ENCODE peak calls at places on chromosomes 3 and 15, in ten cellular contexts. One of them, this sample, is unnamed.

GRCh38 chr3:188220097-188220788 is 66.3 kb downstream of the LPP start:
- DNase-seq in GM23338: no peak
- DNase-seq in left ventricle myocardium inferior: no peak
- DNase-seq in MCF 10A: no peak
- DNase-seq in SK-N-SH: no peak
- DNase-seq in lower leg skin: no peak
- DNase-seq in sigmoid colon: peak
- DNase-seq in GM12865: no peak
- DNase-seq in kidney epithelial cell: no peak
- DNase-seq in fibroblast of mammary gland: peak
- DNase-seq in this sample: no peak

GRCh38 chr3:46489875-46490274 is 7.9 kb upstream of the RTP3 start:
- DNase-seq in SK-N-SH: no peak
- DNase-seq in fibroblast of mammary gland: peak
- DNase-seq in MCF 10A: peak
- DNase-seq in sigmoid colon: no peak
- DNase-seq in GM12865: no peak
- DNase-seq in lower leg skin: no peak
- DNase-seq in kidney epithelial cell: no peak
- DNase-seq in left ventricle myocardium inferior: no peak
- DNase-seq in GM23338: no peak
- DNase-seq in this sample: no peak

GRCh38 chr3:184659797-184660301 is 52.0 kb downstream of the MAGEF1 start:
- DNase-seq in lower leg skin: no peak
- DNase-seq in MCF 10A: peak
- DNase-seq in kidney epithelial cell: no peak
- DNase-seq in SK-N-SH: peak
- DNase-seq in fibroblast of mammary gland: no peak
- DNase-seq in left ventricle myocardium inferior: no peak
- DNase-seq in sigmoid colon: no peak
- DNase-seq in GM12865: no peak
- DNase-seq in GM23338: peak
- DNase-seq in this sample: no peak

GRCh38 chr3:148466143-148466542 is 231.6 kb upstream of the AGTR1 start:
- DNase-seq in left ventricle myocardium inferior: no peak
- DNase-seq in SK-N-SH: no peak
- DNase-seq in lower leg skin: no peak
- DNase-seq in MCF 10A: no peak
- DNase-seq in sigmoid colon: no peak
- DNase-seq in GM12865: no peak
- DNase-seq in kidney epithelial cell: peak
- DNase-seq in fibroblast of mammary gland: peak
- DNase-seq in GM23338: peak
- DNase-seq in this sample: no peak

GRCh38 chr3:108175352-108175751 is 46.9 kb downstream of the IFT57 start:
- DNase-seq in SK-N-SH: no peak
- DNase-seq in kidney epithelial cell: peak
- DNase-seq in lower leg skin: no peak
- DNase-seq in sigmoid colon: no peak
- DNase-seq in fibroblast of mammary gland: peak
- DNase-seq in GM12865: no peak
- DNase-seq in MCF 10A: no peak
- DNase-seq in left ventricle myocardium inferior: no peak
- DNase-seq in GM23338: peak
- DNase-seq in this sample: no peak

GRCh38 chr3:50173685-50174516 is 17.5 kb upstream of the GNAT1 start:
- DNase-seq in sigmoid colon: no peak
- DNase-seq in SK-N-SH: no peak
- DNase-seq in MCF 10A: no peak
- DNase-seq in fibroblast of mammary gland: no peak
- DNase-seq in kidney epithelial cell: no peak
- DNase-seq in GM12865: no peak
- DNase-seq in GM23338: peak
- DNase-seq in lower leg skin: no peak
- DNase-seq in left ventricle myocardium inferior: no peak
- DNase-seq in this sample: no peak

GRCh38 chr3:177337548-177338331 is 140.5 kb upstream of the TBL1XR1 start:
- DNase-seq in kidney epithelial cell: no peak
- DNase-seq in GM12865: peak
- DNase-seq in MCF 10A: peak
- DNase-seq in SK-N-SH: no peak
- DNase-seq in left ventricle myocardium inferior: no peak
- DNase-seq in lower leg skin: no peak
- DNase-seq in fibroblast of mammary gland: peak
- DNase-seq in GM23338: no peak
- DNase-seq in sigmoid colon: no peak
- DNase-seq in this sample: no peak

GRCh38 chr3:33941804-33942203 is 143.4 kb downstream of the PDCD6IP start:
- DNase-seq in MCF 10A: no peak
- DNase-seq in SK-N-SH: no peak
- DNase-seq in lower leg skin: no peak
- DNase-seq in fibroblast of mammary gland: no peak
- DNase-seq in GM23338: no peak
- DNase-seq in left ventricle myocardium inferior: no peak
- DNase-seq in GM12865: peak
- DNase-seq in sigmoid colon: no peak
- DNase-seq in kidney epithelial cell: no peak
- DNase-seq in this sample: no peak

GRCh38 chr3:134998158-134998557 is 203.1 kb downstream of the EPHB1 start:
- DNase-seq in left ventricle myocardium inferior: no peak
- DNase-seq in SK-N-SH: no peak
- DNase-seq in sigmoid colon: no peak
- DNase-seq in MCF 10A: no peak
- DNase-seq in GM23338: no peak
- DNase-seq in lower leg skin: no peak
- DNase-seq in GM12865: no peak
- DNase-seq in kidney epithelial cell: no peak
- DNase-seq in fibroblast of mammary gland: peak
- DNase-seq in this sample: no peak

GRCh38 chr3:105806361-105806760 is 62.5 kb downstream of the CBLB start:
- DNase-seq in MCF 10A: peak
- DNase-seq in GM12865: peak
- DNase-seq in left ventricle myocardium inferior: no peak
- DNase-seq in GM23338: no peak
- DNase-seq in sigmoid colon: no peak
- DNase-seq in lower leg skin: no peak
- DNase-seq in kidney epithelial cell: no peak
- DNase-seq in SK-N-SH: no peak
- DNase-seq in fibroblast of mammary gland: peak
- DNase-seq in this sample: no peak

GRCh38 chr3:38102073-38102844 is 34.7 kb downstream of the ACAA1 start:
- DNase-seq in GM23338: no peak
- DNase-seq in sigmoid colon: no peak
- DNase-seq in kidney epithelial cell: no peak
- DNase-seq in left ventricle myocardium inferior: no peak
- DNase-seq in lower leg skin: no peak
- DNase-seq in GM12865: no peak
- DNase-seq in fibroblast of mammary gland: no peak
- DNase-seq in MCF 10A: no peak
- DNase-seq in SK-N-SH: no peak
- DNase-seq in this sample: peak

GRCh38 chr3:157406376-157406775 is 30.3 kb upstream of the PTX3 start:
- DNase-seq in lower leg skin: no peak
- DNase-seq in SK-N-SH: no peak
- DNase-seq in MCF 10A: no peak
- DNase-seq in fibroblast of mammary gland: no peak
- DNase-seq in kidney epithelial cell: no peak
- DNase-seq in sigmoid colon: no peak
- DNase-seq in left ventricle myocardium inferior: no peak
- DNase-seq in GM12865: no peak
- DNase-seq in GM23338: no peak
- DNase-seq in this sample: no peak

GRCh38 chr3:48561045-48561736 is 2.4 kb downstream of the UCN2 start:
- DNase-seq in GM12865: no peak
- DNase-seq in fibroblast of mammary gland: peak
- DNase-seq in kidney epithelial cell: no peak
- DNase-seq in lower leg skin: no peak
- DNase-seq in GM23338: peak
- DNase-seq in left ventricle myocardium inferior: peak
- DNase-seq in MCF 10A: peak
- DNase-seq in SK-N-SH: peak
- DNase-seq in sigmoid colon: peak
- DNase-seq in this sample: no peak

GRCh38 chr3:124701687-124702086 is 28.6 kb upstream of the UMPS start:
- DNase-seq in fibroblast of mammary gland: peak
- DNase-seq in sigmoid colon: no peak
- DNase-seq in kidney epithelial cell: peak
- DNase-seq in GM23338: no peak
- DNase-seq in GM12865: no peak
- DNase-seq in left ventricle myocardium inferior: no peak
- DNase-seq in lower leg skin: no peak
- DNase-seq in MCF 10A: peak
- DNase-seq in SK-N-SH: no peak
- DNase-seq in this sample: no peak

GRCh38 chr3:79517766-79518413 is 249.9 kb downstream of the ROBO1 start:
- DNase-seq in kidney epithelial cell: no peak
- DNase-seq in lower leg skin: no peak
- DNase-seq in GM23338: peak
- DNase-seq in fibroblast of mammary gland: peak
- DNase-seq in left ventricle myocardium inferior: no peak
- DNase-seq in SK-N-SH: peak
- DNase-seq in GM12865: no peak
- DNase-seq in MCF 10A: peak
- DNase-seq in sigmoid colon: no peak
- DNase-seq in this sample: no peak

GRCh38 chr15:58423205-58423604 is 8.6 kb upstream of the LIPC start:
- DNase-seq in fibroblast of mammary gland: no peak
- DNase-seq in GM12865: no peak
- DNase-seq in lower leg skin: no peak
- DNase-seq in kidney epithelial cell: no peak
- DNase-seq in SK-N-SH: no peak
- DNase-seq in sigmoid colon: no peak
- DNase-seq in MCF 10A: no peak
- DNase-seq in GM23338: no peak
- DNase-seq in left ventricle myocardium inferior: no peak
- DNase-seq in this sample: no peak

GRCh38 chr15:58425185-58425584 is 6.6 kb upstream of the LIPC start:
- DNase-seq in sigmoid colon: no peak
- DNase-seq in lower leg skin: no peak
- DNase-seq in GM23338: no peak
- DNase-seq in left ventricle myocardium inferior: no peak
- DNase-seq in SK-N-SH: no peak
- DNase-seq in GM12865: no peak
- DNase-seq in MCF 10A: no peak
- DNase-seq in kidney epithelial cell: no peak
- DNase-seq in fibroblast of mammary gland: no peak
- DNase-seq in this sample: no peak

GRCh38 chr15:58425834-58426233 is 6.0 kb upstream of the LIPC start:
- DNase-seq in GM23338: no peak
- DNase-seq in sigmoid colon: no peak
- DNase-seq in fibroblast of mammary gland: no peak
- DNase-seq in GM12865: no peak
- DNase-seq in lower leg skin: no peak
- DNase-seq in left ventricle myocardium inferior: no peak
- DNase-seq in MCF 10A: no peak
- DNase-seq in SK-N-SH: no peak
- DNase-seq in kidney epithelial cell: no peak
- DNase-seq in this sample: no peak

GRCh38 chr15:58423858-58424608 is 7.8 kb upstream of the LIPC start:
- DNase-seq in lower leg skin: no peak
- DNase-seq in GM12865: peak
- DNase-seq in fibroblast of mammary gland: peak
- DNase-seq in kidney epithelial cell: no peak
- DNase-seq in GM23338: no peak
- DNase-seq in left ventricle myocardium inferior: no peak
- DNase-seq in SK-N-SH: no peak
- DNase-seq in sigmoid colon: no peak
- DNase-seq in MCF 10A: no peak
- DNase-seq in this sample: no peak

GRCh38 chr15:58424722-58425121 is 7.1 kb upstream of the LIPC start:
- DNase-seq in left ventricle myocardium inferior: no peak
- DNase-seq in sigmoid colon: no peak
- DNase-seq in lower leg skin: no peak
- DNase-seq in fibroblast of mammary gland: no peak
- DNase-seq in kidney epithelial cell: no peak
- DNase-seq in SK-N-SH: no peak
- DNase-seq in GM23338: no peak
- DNase-seq in GM12865: no peak
- DNase-seq in MCF 10A: no peak
- DNase-seq in this sample: no peak
- TF ChIP-seq CTCF in left ventricle myocardium inferior: no peak
- TF ChIP-seq CTCF in sigmoid colon: no peak
- TF ChIP-seq CTCF in lower leg skin: no peak
- TF ChIP-seq CTCF in fibroblast of mammary gland: no peak
- TF ChIP-seq CTCF in kidney epithelial cell: no peak
- TF ChIP-seq CTCF in SK-N-SH: no peak
- TF ChIP-seq CTCF in GM23338: no peak
- TF ChIP-seq CTCF in GM12865: no peak
- TF ChIP-seq CTCF in MCF 10A: no peak
- TF ChIP-seq CTCF in this sample: no peak

GRCh38 chr3:56048333-56048732 is 419.9 kb downstream of the ERC2 start:
- DNase-seq in sigmoid colon: no peak
- DNase-seq in fibroblast of mammary gland: no peak
- DNase-seq in GM12865: no peak
- DNase-seq in MCF 10A: no peak
- DNase-seq in GM23338: no peak
- DNase-seq in left ventricle myocardium inferior: no peak
- DNase-seq in kidney epithelial cell: no peak
- DNase-seq in SK-N-SH: no peak
- DNase-seq in lower leg skin: no peak
- DNase-seq in this sample: no peak

GRCh38 chr3:56042326-56042951 is 425.8 kb downstream of the ERC2 start:
- DNase-seq in MCF 10A: peak
- DNase-seq in sigmoid colon: no peak
- DNase-seq in lower leg skin: no peak
- DNase-seq in left ventricle myocardium inferior: no peak
- DNase-seq in GM12865: peak
- DNase-seq in kidney epithelial cell: no peak
- DNase-seq in fibroblast of mammary gland: peak
- DNase-seq in GM23338: peak
- DNase-seq in SK-N-SH: peak
- DNase-seq in this sample: no peak
- TF ChIP-seq CTCF in MCF 10A: peak
- TF ChIP-seq CTCF in sigmoid colon: peak
- TF ChIP-seq CTCF in lower leg skin: no peak
- TF ChIP-seq CTCF in left ventricle myocardium inferior: peak
- TF ChIP-seq CTCF in GM12865: peak
- TF ChIP-seq CTCF in kidney epithelial cell: peak
- TF ChIP-seq CTCF in fibroblast of mammary gland: peak
- TF ChIP-seq CTCF in GM23338: peak
- TF ChIP-seq CTCF in SK-N-SH: peak
- TF ChIP-seq CTCF in this sample: no peak

GRCh38 chr3:72265250-72265649 is 480.3 kb upstream of the PROK2 start:
- DNase-seq in sigmoid colon: no peak
- DNase-seq in left ventricle myocardium inferior: no peak
- DNase-seq in MCF 10A: peak
- DNase-seq in lower leg skin: no peak
- DNase-seq in kidney epithelial cell: no peak
- DNase-seq in GM23338: peak
- DNase-seq in SK-N-SH: no peak
- DNase-seq in GM12865: no peak
- DNase-seq in fibroblast of mammary gland: peak
- DNase-seq in this sample: no peak
- TF ChIP-seq CTCF in sigmoid colon: peak
- TF ChIP-seq CTCF in left ventricle myocardium inferior: peak
- TF ChIP-seq CTCF in MCF 10A: peak
- TF ChIP-seq CTCF in lower leg skin: no peak
- TF ChIP-seq CTCF in kidney epithelial cell: peak
- TF ChIP-seq CTCF in GM23338: peak
- TF ChIP-seq CTCF in SK-N-SH: peak
- TF ChIP-seq CTCF in GM12865: no peak
- TF ChIP-seq CTCF in fibroblast of mammary gland: peak
- TF ChIP-seq CTCF in this sample: no peak

GRCh38 chr15:85723960-85724945 is 70.5 kb downstream of the KLHL25 start:
- DNase-seq in sigmoid colon: no peak
- DNase-seq in kidney epithelial cell: no peak
- DNase-seq in lower leg skin: no peak
- DNase-seq in GM12865: no peak
- DNase-seq in MCF 10A: peak
- DNase-seq in left ventricle myocardium inferior: no peak
- DNase-seq in SK-N-SH: no peak
- DNase-seq in fibroblast of mammary gland: no peak
- DNase-seq in GM23338: no peak
- DNase-seq in this sample: no peak
- TF ChIP-seq CTCF in sigmoid colon: no peak
- TF ChIP-seq CTCF in kidney epithelial cell: no peak
- TF ChIP-seq CTCF in lower leg skin: no peak
- TF ChIP-seq CTCF in GM12865: no peak
- TF ChIP-seq CTCF in MCF 10A: no peak
- TF ChIP-seq CTCF in left ventricle myocardium inferior: no peak
- TF ChIP-seq CTCF in SK-N-SH: no peak
- TF ChIP-seq CTCF in fibroblast of mammary gland: no peak
- TF ChIP-seq CTCF in GM23338: no peak
- TF ChIP-seq CTCF in this sample: no peak

This sample was measured in coronary artery.